ENCODE peak calls at places on chromosome 17, in four cellular contexts. K is WTC11, W is K562, Q is HepG2. D is an unnamed sample.

GRCh38 chr17:61624951-61625350 is 33.9 kb upstream of the NACA2 start:
- DNase-seq in K (no peak), W (no peak), Q (no peak), D (no peak)

GRCh38 chr17:12667299-12667958 is 1.7 kb downstream of the MYOCD start:
- DNase-seq in K (peak; percentile 42), W (peak; percentile 34), Q (peak; percentile 62), D (peak; percentile 54)

GRCh38 chr17:10224592-10225195 is 26.3 kb upstream of the GAS7 start:
- DNase-seq in K (no peak), W (no peak), Q (no peak), D (no peak)

GRCh38 chr17:31738067-31738466 is 121.0 kb downstream of the COPRS start:
- DNase-seq in K (no peak), W (no peak), Q (no peak), D (no peak)

GRCh38 chr17:31581022-31581483 is 189.6 kb downstream of the RAB11FIP4 start:
- DNase-seq in K (no peak), W (no peak), Q (no peak), D (no peak)

GRCh38 chr17:37276475-37276874 is 99.3 kb upstream of the C17orf78 start:
- DNase-seq in K (no peak), W (peak; percentile 47), Q (no peak), D (no peak)

GRCh38 chr17:11948791-11949190 is 48.5 kb downstream of the ZNF18 start:
- DNase-seq in K (no peak), W (no peak), Q (no peak), D (no peak)

GRCh38 chr17:45574376-45574775 is 83.9 kb upstream of the PLEKHM1 start:
- DNase-seq in K (no peak), W (no peak), Q (no peak), D (no peak)

GRCh38 chr17:40361063-40361924 is 3.2 kb downstream of the GJD3 start:
- DNase-seq in K (no peak), W (no peak), Q (no peak), D (no peak)

GRCh38 chr17:5472511-5472910 is 3.7 kb upstream of the DHX33 start:
- DNase-seq in K (no peak), W (no peak), Q (no peak), D (no peak)

GRCh38 chr17:58402047-58402446 is 15.3 kb downstream of the RNF43 start:
- DNase-seq in K (no peak), W (no peak), Q (no peak), D (no peak)

GRCh38 chr17:77542551-77543490 is 402.1 kb downstream of the SEC14L1 start:
- DNase-seq in K (peak; percentile 86), W (peak; percentile 82), Q (peak; percentile 60), D (peak; percentile 86)

GRCh38 chr17:13594762-13595697 is 6.7 kb downstream of the HS3ST3A1 start:
- DNase-seq in K (peak; percentile 75), W (peak; percentile 88), Q (peak; percentile 68), D (peak; percentile 52)

GRCh38 chr17:36829676-36830075 is 107.6 kb upstream of the LHX1 start:
- DNase-seq in K (no peak), W (no peak), Q (no peak), D (no peak)

GRCh38 chr17:7023576-7024401 is 939 bp downstream of the BCL6B start:
- DNase-seq in K (peak; percentile 100), W (peak; percentile 91), Q (no peak), D (peak; percentile 95)

GRCh38 chr17:28199115-28199514 is 119.9 kb upstream of the TMEM97 start:
- DNase-seq in K (no peak), W (no peak), Q (no peak), D (no peak)

DNA sequence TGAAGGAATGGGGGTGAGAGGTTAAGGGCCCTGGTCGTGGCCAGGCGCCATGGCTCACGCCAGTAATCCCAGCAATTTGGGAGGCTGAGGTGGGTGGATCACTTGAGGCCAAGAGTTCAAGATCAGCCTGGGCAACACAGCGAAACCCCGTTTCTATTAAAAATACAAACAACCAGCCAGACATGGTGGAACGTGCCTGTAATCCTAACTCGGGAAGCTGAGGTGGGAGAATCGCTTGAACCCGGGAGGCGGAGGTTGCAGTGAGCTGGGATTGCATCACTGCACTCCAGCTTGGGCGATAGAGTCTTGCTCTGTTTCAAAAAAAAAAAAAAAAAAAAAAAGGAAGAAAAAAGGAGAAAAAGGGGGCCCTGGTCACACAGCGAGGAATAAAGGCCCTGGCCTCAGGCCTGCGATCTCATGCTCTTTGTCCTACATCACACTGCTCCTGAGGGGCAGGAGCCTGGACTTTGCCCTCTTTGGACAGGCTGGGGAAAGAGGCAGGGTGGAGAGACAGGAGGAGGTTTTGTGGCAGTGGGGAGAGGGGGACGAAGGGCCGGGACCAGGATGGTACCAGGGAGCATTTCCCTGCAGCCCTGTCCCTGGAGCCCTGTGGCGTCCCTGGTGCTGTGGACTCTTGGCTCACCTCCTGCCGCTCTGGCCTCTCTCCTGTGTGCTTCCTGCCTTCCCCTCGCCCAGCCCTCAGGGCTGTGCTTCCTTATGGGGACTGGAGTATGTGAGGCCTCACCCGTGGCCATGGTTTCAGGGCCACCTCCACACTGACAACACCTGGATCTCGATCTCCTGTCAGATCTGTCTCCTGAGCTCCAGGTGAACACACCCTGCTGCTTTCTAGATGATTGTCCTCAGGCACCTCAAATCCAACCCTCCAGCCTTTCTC is 19.7 kb upstream of the SLC25A19 start:
- DNase-seq in K (no peak), W (no peak), Q (peak; percentile 94), D (no peak)
- TF ChIP-seq ELF4 in K (no peak), W (no peak), Q (no peak), D (no peak)

DNA sequence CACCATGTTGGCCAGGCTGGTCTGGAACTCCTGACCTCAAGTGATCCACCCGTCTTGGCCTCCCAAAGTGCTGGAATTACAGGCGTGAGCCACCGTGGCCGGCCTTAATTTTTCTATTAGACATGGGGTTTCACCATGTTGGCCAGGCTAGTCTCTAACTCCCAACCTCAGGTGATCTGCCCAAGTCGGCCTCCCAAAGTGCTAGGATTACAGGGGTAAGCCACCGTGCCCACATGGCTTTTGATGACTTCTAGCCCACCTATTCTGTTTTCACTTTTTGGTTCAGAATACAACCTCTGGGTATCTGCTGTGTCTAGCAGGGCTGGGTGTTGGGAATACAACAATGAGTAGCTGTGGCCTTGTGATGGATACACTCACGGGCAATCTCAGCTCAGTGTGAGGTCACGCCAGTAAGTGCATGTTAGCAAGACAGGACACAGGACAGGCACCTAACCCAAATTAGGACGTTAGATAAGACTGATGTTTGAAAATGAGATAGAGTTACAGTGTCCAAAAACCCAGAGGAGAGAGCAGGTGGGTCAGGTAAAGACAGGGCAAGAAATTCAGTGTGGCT is 14.1 kb upstream of the YWHAE start:
- DNase-seq in K (no peak), W (no peak), Q (no peak), D (no peak)
- TF ChIP-seq ELF4 in K (no peak), W (no peak), Q (no peak), D (no peak)

DNA sequence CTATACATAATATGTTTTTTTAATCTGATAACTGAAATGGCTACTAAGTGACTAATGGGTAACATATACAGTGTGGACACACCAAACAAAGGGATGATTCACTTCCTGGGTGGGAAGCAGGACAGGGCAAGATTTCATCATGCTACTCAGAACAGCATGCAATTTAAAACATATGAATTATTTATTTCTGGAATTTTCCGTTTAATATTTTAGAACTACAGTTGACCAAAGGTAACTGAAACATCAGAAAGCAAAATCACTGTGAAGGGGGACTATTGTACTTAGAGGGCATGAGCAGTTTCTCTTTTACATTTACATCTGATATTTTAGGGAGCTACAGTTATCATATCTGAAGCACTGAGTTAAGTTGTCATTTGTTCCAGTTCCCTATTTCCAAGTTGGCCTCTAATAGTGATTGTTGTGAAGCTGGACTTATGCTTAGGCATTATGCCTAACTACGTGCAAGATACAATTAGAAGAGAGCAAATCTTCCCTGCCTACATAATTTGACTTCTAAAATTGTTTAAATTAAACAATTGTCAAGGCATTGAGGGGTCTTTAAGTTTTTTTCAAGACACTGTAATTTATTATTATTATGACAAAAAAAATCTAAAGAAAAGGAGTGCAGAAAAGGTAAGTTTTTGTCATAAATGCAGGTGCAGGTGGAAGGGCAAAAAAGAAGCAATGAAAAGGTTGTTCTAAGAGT is 34.3 kb upstream of the ABCA6 start:
- DNase-seq in K (no peak), W (peak; percentile 62), Q (peak; percentile 77), D (no peak)
- TF ChIP-seq ELF4 in K (no peak), W (no peak), Q (no peak), D (no peak)

GRCh38 chr17:17603178-17603894 is 11.8 kb upstream of the PEMT start:
- DNase-seq in K (no peak), W (no peak), Q (no peak), D (no peak)
- TF ChIP-seq ELF4 in K (no peak), W (no peak), Q (no peak), D (no peak)

GRCh38 chr17:41736983-41737679 is 2.7 kb upstream of the HAP1 start:
- DNase-seq in K (no peak), W (no peak), Q (no peak), D (no peak)
- TF ChIP-seq ELF4 in K (no peak), W (no peak), Q (no peak), D (no peak)

GRCh38 chr17:80921741-80922579 is 69.7 kb upstream of the CHMP6 start:
- DNase-seq in K (no peak), W (no peak), Q (no peak), D (no peak)
- TF ChIP-seq ELF4 in K (no peak), W (no peak), Q (no peak), D (no peak)

DNA sequence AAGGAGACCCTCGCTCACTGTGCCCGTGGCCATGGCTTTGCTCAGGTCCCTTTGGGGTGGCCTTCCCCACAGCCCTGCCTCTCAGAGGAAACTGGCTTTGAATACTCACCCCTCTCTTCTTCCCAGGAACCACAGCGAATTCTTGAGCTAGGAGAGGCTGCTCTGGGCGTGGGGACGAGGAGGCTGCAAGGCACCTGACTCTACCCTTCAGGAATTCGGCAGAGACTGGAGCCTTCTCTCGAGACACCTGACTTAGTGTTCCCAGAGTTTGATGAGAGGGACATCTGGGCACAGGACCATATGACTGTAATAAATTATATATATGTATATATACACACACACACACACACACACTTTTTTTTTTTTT is 6.2 kb downstream of the LLGL2 start:
- DNase-seq in K (no peak), W (no peak), Q (no peak), D (no peak)
- TF ChIP-seq ELF4 in K (no peak), W (no peak), Q (no peak), D (no peak)